ENCODE peak calls at places on chromosomes 6 and 20, in eight cellular contexts. R, G, H, J, U, K, B and Z are unnamed samples.

GRCh38 chr6:104789770-104790190 is 69.9 kb downstream of the HACE1 start:
- DNase-seq in R (peak; percentile 31), G (no peak), H (no peak), J (no peak), U (no peak), K (no peak), B (peak; percentile 13), Z (no peak)

GRCh38 chr6:37938909-37939308 is 119.4 kb downstream of the ZFAND3 start:
- DNase-seq in R (no peak), G (no peak), H (no peak), J (no peak), U (no peak), K (no peak), B (no peak), Z (no peak)

GRCh38 chr20:10253750-10254149 is 35.1 kb downstream of the SNAP25 start:
- DNase-seq in R (no peak), G (no peak), H (no peak), J (no peak), U (no peak), K (no peak), B (no peak), Z (no peak)

GRCh38 chr6:134880487-134881190 is 69.3 kb downstream of the ALDH8A1 start:
- DNase-seq in R (no peak), G (no peak), H (no peak), J (no peak), U (no peak), K (no peak), B (no peak), Z (no peak)

GRCh38 chr6:154501287-154501868 is 9.1 kb downstream of the CNKSR3 start:
- DNase-seq in R (no peak), G (no peak), H (no peak), J (no peak), U (no peak), K (no peak), B (no peak), Z (no peak)

GRCh38 chr20:63017076-63017825 is 10.5 kb upstream of the BHLHE23 start:
- DNase-seq in R (no peak), G (no peak), H (no peak), J (no peak), U (no peak), K (no peak), B (no peak), Z (no peak)

GRCh38 chr20:37803476-37804307 is 99.2 kb upstream of the VSTM2L start:
- DNase-seq in R (no peak), G (no peak), H (no peak), J (no peak), U (peak; percentile 12), K (no peak), B (no peak), Z (no peak)

GRCh38 chr6:53125276-53125675 is 23.4 kb downstream of the GCM1 start:
- DNase-seq in R (no peak), G (no peak), H (no peak), J (no peak), U (no peak), K (no peak), B (no peak), Z (no peak)

GRCh38 chr20:31663838-31664695 is 26.4 kb downstream of the COX4I2 start:
- DNase-seq in R (no peak), G (no peak), H (peak; percentile 79), J (peak; percentile 69), U (no peak), K (peak; percentile 57), B (peak; percentile 85), Z (peak; percentile 57)

GRCh38 chr6:7446644-7447325 is 57.2 kb downstream of the RIOK1 start:
- DNase-seq in R (no peak), G (no peak), H (no peak), J (no peak), U (no peak), K (no peak), B (no peak), Z (no peak)

GRCh38 chr20:41375846-41376245 is 9.2 kb upstream of the EMILIN3 start:
- DNase-seq in R (no peak), G (no peak), H (no peak), J (no peak), U (no peak), K (no peak), B (no peak), Z (no peak)

GRCh38 chr20:10596726-10597125 is 77.1 kb downstream of the JAG1 start:
- DNase-seq in R (no peak), G (no peak), H (no peak), J (no peak), U (no peak), K (peak; percentile 18), B (no peak), Z (no peak)

GRCh38 chr6:5190467-5190866 is 70.3 kb downstream of the LYRM4 start:
- DNase-seq in R (peak; percentile 43), G (no peak), H (no peak), J (no peak), U (no peak), K (no peak), B (peak; percentile 25), Z (no peak)

GRCh38 chr6:118886641-118887040 is 7.3 kb upstream of the ASF1A start:
- DNase-seq in R (no peak), G (no peak), H (no peak), J (peak; percentile 46), U (no peak), K (no peak), B (no peak), Z (no peak)

GRCh38 chr20:6583134-6583738 is 184.2 kb upstream of the BMP2 start:
- DNase-seq in R (no peak), G (no peak), H (peak; percentile 49), J (peak; percentile 55), U (peak; percentile 18), K (peak; percentile 59), B (peak; percentile 66), Z (no peak)

GRCh38 chr6:48278261-48278660 is 167.3 kb upstream of the PTCHD4 start:
- DNase-seq in R (no peak), G (no peak), H (no peak), J (no peak), U (no peak), K (no peak), B (no peak), Z (no peak)

GRCh38 chr6:122821095-122821494 is 32.0 kb downstream of the SMPDL3A start:
- DNase-seq in R (no peak), G (no peak), H (no peak), J (no peak), U (no peak), K (no peak), B (no peak), Z (no peak)

GRCh38 chr6:105432797-105433196 is 29.9 kb upstream of the PREP start:
- DNase-seq in R (peak; percentile 67), G (no peak), H (no peak), J (no peak), U (no peak), K (no peak), B (no peak), Z (no peak)

GRCh38 chr6:135322427-135323201 is 141.5 kb downstream of the MYB start:
- DNase-seq in R (no peak), G (no peak), H (no peak), J (no peak), U (no peak), K (no peak), B (no peak), Z (no peak)

GRCh38 chr20:48339147-48339985 is 488.4 kb downstream of the PREX1 start:
- DNase-seq in R (no peak), G (no peak), H (no peak), J (no peak), U (no peak), K (no peak), B (no peak), Z (no peak)

GRCh38 chr6:21800948-21801438 is 207.4 kb downstream of the SOX4 start:
- DNase-seq in R (peak; percentile 43), G (no peak), H (no peak), J (no peak), U (no peak), K (no peak), B (peak; percentile 68), Z (no peak)

GRCh38 chr6:79079425-79080130 is 1.5 kb upstream of the PHIP start:
- DNase-seq in R (no peak), G (no peak), H (no peak), J (peak; percentile 5), U (no peak), K (no peak), B (no peak), Z (no peak)

GRCh38 chr20:38143646-38144554 is 21.2 kb downstream of the TGM2 start:
- DNase-seq in R (peak; percentile 91), G (no peak), H (peak; percentile 45), J (no peak), U (no peak), K (no peak), B (peak; percentile 87), Z (no peak)

GRCh38 chr20:58233881-58234528 is 5.6 kb upstream of the ANKRD60 start:
- DNase-seq in R (no peak), G (peak; percentile 67), H (no peak), J (no peak), U (no peak), K (no peak), B (peak; percentile 60), Z (peak; percentile 41)

GRCh38 chr6:40353967-40354452 is 233.2 kb downstream of the LRFN2 start:
- DNase-seq in R (no peak), G (no peak), H (no peak), J (no peak), U (no peak), K (no peak), B (no peak), Z (peak; percentile 9)

GRCh38 chr6:10793695-10794094 is 44.6 kb downstream of the MAK start:
- DNase-seq in R (no peak), G (no peak), H (no peak), J (no peak), U (no peak), K (no peak), B (no peak), Z (no peak)

GRCh38 chr6:164911873-164912580 is 397.4 kb downstream of the C6orf118 start:
- DNase-seq in R (no peak), G (no peak), H (no peak), J (peak; percentile 98), U (no peak), K (no peak), B (no peak), Z (no peak)

GRCh38 chr6:161829186-161829794 is 555.4 kb upstream of the AGPAT4 start:
- DNase-seq in R (no peak), G (no peak), H (no peak), J (no peak), U (no peak), K (peak; percentile 67), B (no peak), Z (no peak)

GRCh38 chr6:7541175-7542064 is at the start of gene DSP:
- DNase-seq in R (no peak), G (peak; percentile 48), H (peak; percentile 89), J (peak; percentile 13), U (no peak), K (no peak), B (peak; percentile 85), Z (peak; percentile 65)

GRCh38 chr6:118934461-118935330 is at the start of gene MCM9:
- DNase-seq in R (peak; percentile 64), G (peak; percentile 93), H (peak; percentile 93), J (peak; percentile 76), U (peak; percentile 94), K (peak; percentile 91), B (peak; percentile 90), Z (peak; percentile 92)

GRCh38 chr6:154350293-154350692 is 6.3 kb downstream of the IPCEF1 start:
- DNase-seq in R (no peak), G (no peak), H (no peak), J (no peak), U (no peak), K (peak; percentile 45), B (no peak), Z (no peak)